ENCODE peak calls at places on chromosomes 5 and 9, in four cellular contexts. B is colonic mucosa; O is dorsolateral prefrontal cortex; P is naive thymus-derived CD4-positive, alpha-beta T cell. W is an unnamed sample.

GRCh38 chr5:167448376-167448775 is 843.1 kb upstream of the WWC1 start:
- DNase-seq in O (no peak), P (no peak), B (no peak), W (no peak)

GRCh38 chr5:127909078-127909477 is 174.5 kb upstream of the SLC12A2 start:
- DNase-seq in O (no peak), P (no peak), B (peak), W (no peak)

GRCh38 chr5:60613826-60614225 is 86.1 kb downstream of the DEPDC1B start:
- DNase-seq in O (no peak), B (no peak), P (no peak), W (no peak)

GRCh38 chr5:107446972-107447371 is 223.8 kb downstream of the EFNA5 start:
- DNase-seq in P (no peak), B (no peak), O (no peak), W (no peak)

GRCh38 chr5:98314262-98314661 is 459.2 kb upstream of the RGMB start:
- DNase-seq in O (no peak), B (no peak), P (no peak), W (no peak)

GRCh38 chr5:149618581-149619248 is 37.4 kb downstream of the ARHGEF37 start:
- DNase-seq in P (peak), B (peak), O (peak), W (no peak)

GRCh38 chr5:132132138-132132537 is 58.5 kb downstream of the CSF2 start:
- DNase-seq in B (no peak), P (no peak), O (no peak), W (no peak)

GRCh38 chr5:106730506-106730905 is 940.2 kb downstream of the EFNA5 start:
- DNase-seq in B (no peak), O (no peak), P (no peak), W (no peak)

GRCh38 chr5:56711191-56711590 is 104.2 kb upstream of the MAP3K1 start:
- DNase-seq in P (no peak), O (no peak), B (no peak), W (no peak)

GRCh38 chr5:59829389-59829788 is 64.1 kb downstream of the PDE4D start:
- DNase-seq in P (no peak), O (no peak), B (no peak), W (no peak)

DNA sequence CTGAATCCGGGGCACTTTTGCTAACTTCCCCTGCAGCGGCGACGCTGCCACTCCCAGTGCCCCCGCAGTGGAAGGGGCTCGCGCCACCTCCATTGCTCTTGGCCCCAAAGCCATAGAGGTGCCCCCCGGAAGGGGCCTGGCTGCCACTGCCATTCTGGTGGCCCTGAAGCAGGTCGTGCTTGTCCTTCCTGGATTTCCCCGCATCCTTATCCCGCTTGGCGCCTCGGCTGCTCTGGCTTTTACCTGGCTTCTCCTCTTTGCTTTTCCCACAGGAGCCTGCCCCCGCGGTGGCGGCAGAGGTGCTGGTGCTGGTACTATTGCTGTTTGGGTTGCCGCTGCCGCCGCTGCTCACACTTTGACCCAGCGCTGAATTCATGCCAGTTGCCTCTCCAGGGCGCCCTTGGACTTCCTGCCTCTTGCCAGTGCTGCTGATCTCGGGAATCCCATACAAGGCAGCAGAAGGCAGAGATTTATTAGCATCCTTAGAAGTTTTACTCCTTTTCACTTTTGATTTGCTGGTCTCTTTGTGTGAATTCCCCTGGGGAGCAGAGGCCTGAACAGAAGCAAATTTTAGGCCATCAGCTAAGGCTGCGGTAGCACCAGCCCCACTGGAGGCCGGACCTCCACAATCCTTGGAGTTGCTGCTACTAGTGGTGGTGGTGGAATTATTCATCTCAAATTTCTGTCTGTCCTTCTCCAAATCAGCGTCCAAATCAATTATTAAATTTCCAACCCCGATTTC is 2.1 kb downstream of the ZNF608 start:
- DNase-seq in B (peak), P (no peak), O (peak), W (peak)
- H3K4me3 ChIP-seq in B (peak), P (no peak), O (peak), W (peak)

GRCh38 chr9:26951794-26952193 is 4.4 kb upstream of the IFT74 start:
- DNase-seq in O (no peak), P (no peak), B (no peak), W (no peak)

GRCh38 chr9:26955222-26955903 is 849 bp upstream of the IFT74 start:
- DNase-seq in O (no peak), B (peak), P (no peak), W (no peak)

GRCh38 chr9:26950521-26950920 is 3.5 kb upstream of the PLAA start:
- DNase-seq in B (no peak), O (no peak), P (no peak), W (no peak)

GRCh38 chr9:26955921-26956886 is at the start of gene IFT74:
- DNase-seq in O (peak), P (peak), B (peak), W (peak)

GRCh38 chr9:26954050-26954508 is 2.1 kb upstream of the IFT74 start:
- DNase-seq in O (no peak), P (no peak), B (no peak), W (no peak)
- H3K4me3 ChIP-seq in O (no peak), P (no peak), B (no peak), W (peak)

DNA sequence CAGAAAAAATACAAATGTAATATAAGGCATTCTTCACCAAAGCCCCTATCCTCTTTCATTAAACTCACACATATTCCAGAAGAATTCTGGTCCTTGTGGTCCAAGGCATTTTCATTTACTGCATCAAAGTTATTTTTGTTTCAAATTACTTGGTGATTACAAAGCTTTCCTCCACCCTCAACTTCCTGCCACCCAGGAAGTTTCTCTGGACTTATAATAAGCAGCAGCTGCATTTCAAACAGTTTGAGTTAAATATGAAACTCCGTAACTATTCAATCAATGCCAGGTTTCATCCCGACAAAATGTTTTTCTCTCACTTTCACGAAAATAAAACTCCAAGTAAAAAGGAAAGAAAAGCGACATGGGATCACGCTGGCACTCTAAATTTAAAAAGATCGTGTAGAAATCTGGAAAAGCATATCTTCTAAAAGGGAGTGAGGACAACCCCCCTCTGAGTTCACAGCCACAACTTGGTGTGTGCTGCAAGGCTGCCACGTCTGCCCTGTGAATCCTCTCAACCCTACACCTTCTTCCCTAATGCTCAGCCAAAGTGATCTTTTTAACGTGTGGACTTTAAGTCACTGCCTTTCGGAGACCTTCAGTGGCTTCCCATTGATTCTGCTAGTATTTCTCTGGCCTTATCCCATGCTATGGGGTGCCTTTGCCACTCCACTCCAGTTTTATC is 90.9 kb upstream of the CER1 start:
- DNase-seq in O (no peak), P (no peak), B (no peak), W (no peak)
- H3K4me3 ChIP-seq in O (no peak), P (no peak), B (no peak), W (no peak)

GRCh38 chr9:131396626-131397025 is 2.7 kb downstream of the PRRC2B start:
- DNase-seq in O (no peak), P (no peak), B (no peak), W (peak)
- H3K4me3 ChIP-seq in O (peak), P (peak), B (no peak), W (peak)

GRCh38 chr9:37405350-37405749 is 17.1 kb upstream of the GRHPR start:
- DNase-seq in P (no peak), B (no peak), O (no peak), W (no peak)

GRCh38 chr9:37406603-37407401 is 15.7 kb upstream of the GRHPR start:
- DNase-seq in P (no peak), B (no peak), O (no peak), W (peak)

GRCh38 chr9:37407468-37407867 is 15.0 kb upstream of the GRHPR start:
- DNase-seq in P (no peak), O (no peak), B (no peak), W (no peak)

GRCh38 chr9:37404590-37404989 is 17.9 kb upstream of the GRHPR start:
- DNase-seq in O (no peak), P (no peak), B (no peak), W (peak)

GRCh38 chr9:37405764-37406380 is 16.6 kb upstream of the GRHPR start:
- DNase-seq in O (no peak), B (no peak), P (no peak), W (peak)
- H3K4me3 ChIP-seq in O (no peak), B (no peak), P (no peak), W (no peak)

GRCh38 chr9:37801959-37802711 is 1.5 kb downstream of the DCAF10 start:
- DNase-seq in P (no peak), B (no peak), O (no peak), W (no peak)
- H3K4me3 ChIP-seq in P (peak), B (peak), O (peak), W (peak)

GRCh38 chr9:7974335-7975005 is 174.9 kb upstream of the DMAC1 start:
- DNase-seq in P (peak), B (no peak), O (no peak), W (no peak)
- H3K4me3 ChIP-seq in P (no peak), B (no peak), O (no peak), W (no peak)

GRCh38 chr9:79489241-79490000 is 82.3 kb upstream of the TLE4 start:
- DNase-seq in B (peak), O (peak), P (no peak), W (peak)
- H3K4me3 ChIP-seq in B (no peak), O (no peak), P (no peak), W (no peak)

DNA sequence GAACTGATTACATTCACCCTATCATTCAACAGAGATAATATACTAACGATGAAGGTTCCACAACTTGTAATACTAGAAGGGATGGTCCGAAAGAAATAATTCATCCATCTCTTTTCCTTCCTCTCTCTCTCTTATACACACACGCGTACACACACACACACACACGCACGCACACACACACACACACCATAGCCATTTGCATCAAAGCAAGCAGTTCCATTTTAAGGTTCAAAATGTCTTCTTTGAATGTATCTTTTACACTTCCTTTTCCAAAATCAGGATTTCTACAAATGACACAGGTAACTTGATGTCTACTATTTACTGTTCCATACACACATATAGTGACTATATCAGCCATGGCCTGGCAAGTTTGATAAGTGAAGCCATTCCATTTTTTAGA is 932 bp downstream of the GDA start:
- DNase-seq in P (no peak), B (no peak), O (no peak), W (no peak)
- H3K4me3 ChIP-seq in P (no peak), B (peak), O (peak), W (peak)

DNA sequence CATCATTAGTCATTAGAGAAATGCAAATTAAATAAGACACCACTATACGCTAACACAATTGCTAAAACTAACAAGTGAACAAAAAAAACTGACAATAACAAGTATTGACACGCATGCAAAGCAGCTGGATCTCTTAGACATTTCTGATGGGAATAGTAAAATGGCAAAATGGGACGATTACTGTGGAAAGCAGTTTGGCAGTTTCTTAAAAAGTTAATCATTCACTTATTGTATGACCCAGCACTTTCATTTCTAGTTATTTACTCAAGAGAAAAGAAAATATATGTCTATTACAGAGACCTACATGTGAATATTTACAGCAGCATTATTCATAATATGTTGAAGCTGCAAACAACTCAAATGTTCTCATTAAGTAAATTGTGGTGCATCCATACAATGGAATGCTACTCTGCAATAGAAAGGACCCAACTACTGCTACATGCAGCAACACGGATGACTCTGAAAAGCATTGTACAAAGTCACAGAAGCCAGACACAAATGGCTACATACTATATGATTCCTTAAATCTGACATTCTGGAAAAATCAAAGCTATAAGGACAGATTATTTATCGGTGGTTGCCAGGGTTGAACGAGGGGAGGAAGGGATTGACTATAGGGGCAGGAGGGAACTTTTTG is 96.8 kb upstream of the ITGA2 start:
- DNase-seq in P (no peak), B (no peak), O (no peak), W (no peak)
- H3K4me3 ChIP-seq in P (no peak), B (no peak), O (no peak), W (no peak)